ENCODE peak calls at places on chromosomes 4 and X, in four cellular contexts. One of them, this sample, is unnamed.

GRCh38 chrX:143988356-143988755 is 104.5 kb downstream of the UBE2NL start:
- DNase-seq in lower leg skin: no peak
- DNase-seq in hippocampal formation: no peak
- DNase-seq in EH: no peak
- DNase-seq in this sample: no peak

GRCh38 chr4:8690811-8691775 is 98.5 kb downstream of the CPZ start:
- DNase-seq in lower leg skin: peak
- DNase-seq in EH: no peak
- DNase-seq in hippocampal formation: no peak
- DNase-seq in this sample: no peak

GRCh38 chr4:83216856-83217683 is 67.5 kb downstream of the COQ2 start:
- DNase-seq in lower leg skin: no peak
- DNase-seq in hippocampal formation: no peak
- DNase-seq in EH: no peak
- DNase-seq in this sample: no peak

GRCh38 chr4:127138586-127138985 is 494.2 kb upstream of the INTU start:
- DNase-seq in EH: no peak
- DNase-seq in hippocampal formation: no peak
- DNase-seq in lower leg skin: no peak
- DNase-seq in this sample: no peak

GRCh38 chrX:2656243-2656836 is 34.8 kb upstream of the CD99 start:
- DNase-seq in EH: no peak
- DNase-seq in hippocampal formation: no peak
- DNase-seq in lower leg skin: no peak
- DNase-seq in this sample: no peak

GRCh38 chrX:42869011-42869410 is 91.0 kb upstream of the PPP1R2C start:
- DNase-seq in EH: no peak
- DNase-seq in lower leg skin: no peak
- DNase-seq in hippocampal formation: no peak
- DNase-seq in this sample: no peak

GRCh38 chrX:115226929-115227328 is 7.0 kb downstream of the LRCH2 start:
- DNase-seq in hippocampal formation: no peak
- DNase-seq in EH: peak
- DNase-seq in lower leg skin: no peak
- DNase-seq in this sample: peak

GRCh38 chr4:152817331-152817730 is 37.6 kb downstream of the ARFIP1 start:
- DNase-seq in lower leg skin: no peak
- DNase-seq in hippocampal formation: no peak
- DNase-seq in EH: peak
- DNase-seq in this sample: no peak

GRCh38 chr4:101014417-101014816 is 332.9 kb downstream of the PPP3CA start:
- DNase-seq in lower leg skin: no peak
- DNase-seq in hippocampal formation: no peak
- DNase-seq in EH: no peak
- DNase-seq in this sample: no peak

GRCh38 chr4:6134612-6135220 is 65.6 kb downstream of the JAKMIP1 start:
- DNase-seq in hippocampal formation: no peak
- DNase-seq in lower leg skin: no peak
- DNase-seq in EH: no peak
- DNase-seq in this sample: no peak

GRCh38 chrX:82813671-82814078 is 694.4 kb upstream of the POU3F4 start:
- DNase-seq in EH: peak
- DNase-seq in lower leg skin: no peak
- DNase-seq in hippocampal formation: no peak
- DNase-seq in this sample: no peak

GRCh38 chrX:151796576-151796975 is 62.0 kb downstream of the CNGA2 start:
- DNase-seq in EH: no peak
- DNase-seq in hippocampal formation: no peak
- DNase-seq in lower leg skin: no peak
- DNase-seq in this sample: no peak

GRCh38 chr4:6732441-6733357 is 16.7 kb downstream of the BLOC1S4 start:
- DNase-seq in lower leg skin: peak
- DNase-seq in hippocampal formation: peak
- DNase-seq in EH: peak
- DNase-seq in this sample: no peak

GRCh38 chrX:155086202-155086840 is 15.0 kb downstream of the BRCC3 start:
- DNase-seq in EH: peak
- DNase-seq in hippocampal formation: no peak
- DNase-seq in lower leg skin: no peak
- DNase-seq in this sample: no peak

GRCh38 chrX:46838482-46838857 is 1.6 kb downstream of the RP2 start:
- DNase-seq in hippocampal formation: no peak
- DNase-seq in EH: no peak
- DNase-seq in lower leg skin: no peak
- DNase-seq in this sample: no peak

GRCh38 chrX:14886252-14886651 is 13.0 kb downstream of the MOSPD2 start:
- DNase-seq in lower leg skin: no peak
- DNase-seq in hippocampal formation: no peak
- DNase-seq in EH: no peak
- DNase-seq in this sample: no peak

GRCh38 chr4:61201562-61202099 is 1.5 kb downstream of the ADGRL3 start:
- DNase-seq in EH: no peak
- DNase-seq in hippocampal formation: no peak
- DNase-seq in lower leg skin: peak
- DNase-seq in this sample: peak

GRCh38 chrX:51614353-51614752 is 4.4 kb downstream of the CENPVL3 start:
- DNase-seq in lower leg skin: no peak
- DNase-seq in hippocampal formation: no peak
- DNase-seq in EH: peak
- DNase-seq in this sample: peak

GRCh38 chr4:81470456-81471327 is 1.0 kb downstream of the RASGEF1B start:
- DNase-seq in lower leg skin: peak
- DNase-seq in hippocampal formation: peak
- DNase-seq in EH: no peak
- DNase-seq in this sample: no peak

GRCh38 chr4:141416219-141416618 is 195.5 kb downstream of the ZNF330 start:
- DNase-seq in EH: peak
- DNase-seq in lower leg skin: no peak
- DNase-seq in hippocampal formation: no peak
- DNase-seq in this sample: no peak

GRCh38 chrX:13607356-13607995 is 38.1 kb downstream of the EGFL6 start:
- DNase-seq in EH: no peak
- DNase-seq in lower leg skin: no peak
- DNase-seq in hippocampal formation: no peak
- DNase-seq in this sample: no peak

GRCh38 chr4:28073860-28074555 is 1213.4 kb downstream of the STIM2 start:
- DNase-seq in hippocampal formation: no peak
- DNase-seq in lower leg skin: no peak
- DNase-seq in EH: no peak
- DNase-seq in this sample: no peak

GRCh38 chrX:31653395-31653794 is 581.6 kb upstream of the FTHL17 start:
- DNase-seq in hippocampal formation: no peak
- DNase-seq in lower leg skin: no peak
- DNase-seq in EH: no peak
- DNase-seq in this sample: no peak

GRCh38 chr4:99811850-99812249 is 4.8 kb upstream of the DAPP1 start:
- DNase-seq in EH: peak
- DNase-seq in lower leg skin: no peak
- DNase-seq in hippocampal formation: no peak
- DNase-seq in this sample: peak

GRCh38 chr4:31575504-31575903 is 855.3 kb downstream of the PCDH7 start:
- DNase-seq in hippocampal formation: no peak
- DNase-seq in EH: no peak
- DNase-seq in lower leg skin: no peak
- DNase-seq in this sample: no peak

GRCh38 chrX:69079278-69079677 is 86.0 kb downstream of the PJA1 start:
- DNase-seq in hippocampal formation: no peak
- DNase-seq in lower leg skin: no peak
- DNase-seq in EH: no peak
- DNase-seq in this sample: no peak

GRCh38 chrX:24577091-24577490 is 70.1 kb downstream of the PCYT1B start:
- DNase-seq in EH: no peak
- DNase-seq in hippocampal formation: no peak
- DNase-seq in lower leg skin: no peak
- DNase-seq in this sample: no peak

GRCh38 chrX:48541140-48541814 is 1.8 kb downstream of the TBC1D25 start:
- DNase-seq in hippocampal formation: no peak
- DNase-seq in lower leg skin: no peak
- DNase-seq in EH: no peak
- DNase-seq in this sample: no peak

GRCh38 chr4:89294583-89295244 is 12.9 kb downstream of the GPRIN3 start:
- DNase-seq in lower leg skin: no peak
- DNase-seq in EH: no peak
- DNase-seq in hippocampal formation: no peak
- DNase-seq in this sample: no peak

GRCh38 chrX:40096395-40097091 is 1.2 kb downstream of the BCOR start:
- DNase-seq in lower leg skin: peak
- DNase-seq in EH: peak
- DNase-seq in hippocampal formation: no peak
- DNase-seq in this sample: no peak

GRCh38 chr4:102420563-102421221 is 75.4 kb upstream of the SLC39A8 start:
- DNase-seq in lower leg skin: no peak
- DNase-seq in hippocampal formation: no peak
- DNase-seq in EH: peak
- DNase-seq in this sample: peak

GRCh38 chrX:19686876-19687275 is 171.6 kb upstream of the MAP3K15 start:
- DNase-seq in lower leg skin: no peak
- DNase-seq in EH: no peak
- DNase-seq in hippocampal formation: no peak
- DNase-seq in this sample: no peak

GRCh38 chr4:147777456-147778091 is 45.7 kb downstream of the ARHGAP10 start:
- DNase-seq in hippocampal formation: no peak
- DNase-seq in lower leg skin: no peak
- DNase-seq in EH: peak
- DNase-seq in this sample: no peak

GRCh38 chr4:38743866-38744265 is 38.9 kb downstream of the TLR10 start:
- DNase-seq in lower leg skin: no peak
- DNase-seq in hippocampal formation: no peak
- DNase-seq in EH: peak
- DNase-seq in this sample: peak

GRCh38 chr4:76947369-76947768 is 2.2 kb upstream of the SEPTIN11 start:
- DNase-seq in EH: peak
- DNase-seq in lower leg skin: no peak
- DNase-seq in hippocampal formation: no peak
- DNase-seq in this sample: no peak

GRCh38 chr4:58360354-58361133 is 1250.4 kb upstream of the IGFBP7 start:
- DNase-seq in hippocampal formation: no peak
- DNase-seq in EH: no peak
- DNase-seq in lower leg skin: no peak
- DNase-seq in this sample: no peak

GRCh38 chrX:118727686-118728339 is 407 bp downstream of the IL13RA1 start:
- DNase-seq in lower leg skin: no peak
- DNase-seq in hippocampal formation: no peak
- DNase-seq in EH: peak
- DNase-seq in this sample: no peak

GRCh38 chr4:72977936-72978485 is 91.5 kb downstream of the COX18 start:
- DNase-seq in EH: no peak
- DNase-seq in lower leg skin: no peak
- DNase-seq in hippocampal formation: no peak
- DNase-seq in this sample: no peak

GRCh38 chrX:42678133-42678532 is 99.8 kb downstream of the PPP1R2C start:
- DNase-seq in hippocampal formation: no peak
- DNase-seq in EH: peak
- DNase-seq in lower leg skin: no peak
- DNase-seq in this sample: no peak